ENCODE peak calls at places on chromosomes 6 and 20, in eight cellular contexts. W is neuronal stem cell; A is amygdala; I is IMR-90; S is endothelial cell; D is foreskin fibroblast; M is activated T-helper 1 cell treated with anti-CD3 and anti-CD28 coated beads, Interleukin-12 subunit alpha, Interleukin-12 subunit beta, Interleukin-2, Interleukin-4 antibody, amounts not matched to agents 30 ng/mL and 10 ng/mL and 1 ng/mL, durations not matched to agents 14 hours and 24 hours and 36 hours; F is PC-3. V is an unnamed sample.

GRCh38 chr6:39086294-39086693 is 28.7 kb downstream of the SAYSD1 start:
- DNase-seq in W (no peak), A (no peak), I (no peak), S (no peak), D (no peak), M (peak; percentile 25), F (no peak), V (no peak)

GRCh38 chr6:79718509-79719247 is 87.5 kb downstream of the SH3BGRL2 start:
- DNase-seq in W (no peak), A (no peak), I (peak; percentile 11), S (no peak), D (peak; percentile 18), M (no peak), F (no peak), V (peak; percentile 30)

GRCh38 chr20:7411075-7411474 is 529.2 kb downstream of the HAO1 start:
- DNase-seq in W (no peak), A (no peak), I (no peak), S (peak; percentile 3), D (no peak), M (no peak), F (peak; percentile 3), V (no peak)

GRCh38 chr6:84762941-84763396 is 1.4 kb downstream of the TBX18 start:
- DNase-seq in W (no peak), A (no peak), I (no peak), S (peak; percentile 51), D (no peak), M (no peak), F (no peak), V (no peak)

GRCh38 chr20:19786311-19786710 is 28.3 kb downstream of the RIN2 start:
- DNase-seq in W (no peak), A (no peak), I (peak; percentile 92), S (no peak), D (peak; percentile 83), M (no peak), F (peak; percentile 75), V (no peak)

GRCh38 chr6:108748063-108748462 is 100.2 kb upstream of the ARMC2 start:
- DNase-seq in W (no peak), A (no peak), I (peak; percentile 49), S (no peak), D (peak; percentile 36), M (no peak), F (peak; percentile 56), V (no peak)

GRCh38 chr6:16402501-16402900 is 164.1 kb downstream of the GMPR start:
- DNase-seq in W (no peak), A (no peak), I (no peak), S (no peak), D (peak; percentile 37), M (no peak), F (no peak), V (peak; percentile 29)

GRCh38 chr6:166710084-166710483 is 83.0 kb upstream of the RPS6KA2 start:
- DNase-seq in W (no peak), A (no peak), I (peak; percentile 13), S (no peak), D (no peak), M (no peak), F (no peak), V (no peak)

GRCh38 chr6:81857812-81858211 is 105.3 kb upstream of the TENT5A start:
- DNase-seq in W (no peak), A (no peak), I (no peak), S (no peak), D (no peak), M (no peak), F (no peak), V (no peak)

GRCh38 chr6:42963855-42964605 is 3.5 kb downstream of the GNMT start:
- DNase-seq in W (no peak), A (no peak), I (peak; percentile 58), S (peak; percentile 62), D (peak; percentile 38), M (no peak), F (peak; percentile 50), V (peak; percentile 67)

GRCh38 chr6:112086744-112087135 is 542 bp downstream of the TUBE1 start:
- DNase-seq in W (no peak), A (no peak), I (peak; percentile 64), S (no peak), D (peak; percentile 30), M (no peak), F (peak; percentile 61), V (peak; percentile 44)

GRCh38 chr6:144062757-144063156 is 32.6 kb downstream of the SF3B5 start:
- DNase-seq in W (no peak), A (no peak), I (no peak), S (no peak), D (no peak), M (no peak), F (no peak), V (no peak)

GRCh38 chr6:26222587-26222986 is 135.4 kb downstream of the HFE start:
- DNase-seq in W (no peak), A (no peak), I (no peak), S (no peak), D (no peak), M (no peak), F (no peak), V (no peak)

GRCh38 chr6:49570474-49571079 is 20.1 kb downstream of the C6orf141 start:
- DNase-seq in W (no peak), A (no peak), I (peak; percentile 1), S (no peak), D (peak; percentile 13), M (no peak), F (peak; percentile 66), V (no peak)

GRCh38 chr6:33410711-33411631 is at the start of gene PHF1:
- DNase-seq in W (no peak), A (no peak), I (peak; percentile 80), S (peak; percentile 64), D (peak; percentile 82), M (no peak), F (no peak), V (peak; percentile 91)

GRCh38 chr20:24629668-24630067 is 160.2 kb downstream of the SYNDIG1 start:
- DNase-seq in W (no peak), A (no peak), I (no peak), S (no peak), D (no peak), M (no peak), F (no peak), V (peak; percentile 46)

GRCh38 chr6:85078071-85078470 is 313.7 kb upstream of the TBX18 start:
- DNase-seq in W (no peak), A (no peak), I (peak; percentile 84), S (no peak), D (peak; percentile 88), M (no peak), F (peak; percentile 85), V (no peak)

GRCh38 chr6:31736768-31737314 is 511 bp upstream of the CLIC1 start:
- DNase-seq in W (peak; percentile 18), A (no peak), I (no peak), S (no peak), D (no peak), M (no peak), F (no peak), V (no peak)

V was measured in cardiac muscle cell.